ENCODE peak calls at places on chromosomes 1 and 21, in nine cellular contexts. Y, A, V, S, R, M, E, Z and Q are unnamed samples.

GRCh38 chr1:227848430-227848932 is 33.0 kb downstream of the PRSS38 start:
- DNase-seq in Y (no peak), A (no peak), V (no peak), S (peak; percentile 11), R (no peak), M (no peak), E (no peak), Z (no peak), Q (no peak)

GRCh38 chr1:232476538-232476950 is 153.4 kb downstream of the SIPA1L2 start:
- DNase-seq in Y (no peak), A (no peak), V (peak; percentile 41), S (no peak), R (no peak), M (no peak), E (no peak), Z (no peak), Q (no peak)

GRCh38 chr1:202164271-202165037 is 4.1 kb upstream of the PTPN7 start:
- DNase-seq in Y (no peak), A (no peak), V (no peak), S (no peak), R (no peak), M (no peak), E (no peak), Z (peak; percentile 71), Q (peak; percentile 59)

GRCh38 chr1:201258763-201259230 is 24.5 kb upstream of the PKP1 start:
- DNase-seq in Y (no peak), A (no peak), V (no peak), S (no peak), R (peak; percentile 52), M (no peak), E (peak; percentile 71), Z (no peak), Q (peak; percentile 7)

GRCh38 chr1:245926888-245927287 is 580.2 kb downstream of the SMYD3 start:
- DNase-seq in Y (no peak), A (no peak), V (no peak), S (no peak), R (no peak), M (no peak), E (no peak), Z (no peak), Q (no peak)

GRCh38 chr1:162144853-162145252 is 75.4 kb downstream of the NOS1AP start:
- DNase-seq in Y (peak; percentile 44), A (no peak), V (no peak), S (no peak), R (peak; percentile 89), M (no peak), E (no peak), Z (no peak), Q (no peak)

GRCh38 chr1:228081578-228082259 is 789 bp upstream of the ARF1 start:
- DNase-seq in Y (peak; percentile 42), A (no peak), V (no peak), S (no peak), R (peak; percentile 87), M (no peak), E (no peak), Z (no peak), Q (no peak)

GRCh38 chr1:183450086-183450485 is 22.2 kb upstream of the SMG7 start:
- DNase-seq in Y (no peak), A (no peak), V (no peak), S (no peak), R (no peak), M (no peak), E (no peak), Z (no peak), Q (no peak)

GRCh38 chr1:244350027-244350426 is 101.7 kb downstream of the ADSS2 start:
- DNase-seq in Y (no peak), A (no peak), V (no peak), S (no peak), R (no peak), M (no peak), E (no peak), Z (no peak), Q (no peak)

GRCh38 chr1:12001249-12001917 is 17.9 kb upstream of the MIIP start:
- DNase-seq in Y (peak; percentile 77), A (no peak), V (peak; percentile 56), S (peak; percentile 57), R (peak; percentile 90), M (peak; percentile 57), E (no peak), Z (no peak), Q (no peak)

GRCh38 chr1:170010443-170010842 is 64.1 kb downstream of the KIFAP3 start:
- DNase-seq in Y (peak; percentile 17), A (no peak), V (peak; percentile 55), S (no peak), R (peak; percentile 49), M (peak; percentile 33), E (no peak), Z (no peak), Q (no peak)

GRCh38 chr1:229354226-229354625 is 11.4 kb upstream of the CCSAP start:
- DNase-seq in Y (no peak), A (no peak), V (no peak), S (no peak), R (no peak), M (no peak), E (no peak), Z (no peak), Q (no peak)

GRCh38 chr1:67190410-67190809 is 24.2 kb downstream of the IL23R start:
- DNase-seq in Y (no peak), A (no peak), V (no peak), S (no peak), R (no peak), M (no peak), E (no peak), Z (no peak), Q (no peak)

GRCh38 chr1:197199923-197200467 is 53.5 kb upstream of the ASPM start:
- DNase-seq in Y (no peak), A (no peak), V (peak; percentile 31), S (no peak), R (no peak), M (no peak), E (no peak), Z (no peak), Q (no peak)

GRCh38 chr1:88773540-88774150 is 89.6 kb downstream of the PKN2 start:
- DNase-seq in Y (no peak), A (no peak), V (peak; percentile 72), S (no peak), R (no peak), M (no peak), E (no peak), Z (no peak), Q (no peak)

DNA sequence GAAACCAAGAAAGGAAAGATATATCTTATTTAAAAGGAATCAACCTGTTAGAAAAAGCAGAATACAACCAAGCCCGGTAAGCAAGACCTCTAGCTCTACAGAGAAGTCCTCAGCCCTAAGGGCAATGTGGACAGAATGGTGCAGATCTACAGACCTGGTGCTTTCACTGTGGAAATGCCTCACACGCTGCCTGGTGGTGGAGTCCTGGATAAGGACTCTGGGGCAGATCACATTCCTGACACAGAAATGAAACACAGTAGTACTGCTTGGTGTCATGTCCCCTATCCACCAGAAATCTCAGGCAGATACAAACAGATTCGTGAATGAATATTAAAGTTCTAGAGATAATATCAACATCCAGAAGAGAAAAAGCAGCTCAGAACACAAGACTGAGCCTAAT is 6.8 kb downstream of the CNN3 start:
- DNase-seq in Y (no peak), A (no peak), V (no peak), S (no peak), R (no peak), M (no peak), E (no peak), Z (no peak), Q (no peak)
- TF ChIP-seq CTCF in Y (no peak), A (no peak), V (no peak), S (no peak), R (no peak), M (no peak), E (no peak), Z (no peak), Q (no peak)

DNA sequence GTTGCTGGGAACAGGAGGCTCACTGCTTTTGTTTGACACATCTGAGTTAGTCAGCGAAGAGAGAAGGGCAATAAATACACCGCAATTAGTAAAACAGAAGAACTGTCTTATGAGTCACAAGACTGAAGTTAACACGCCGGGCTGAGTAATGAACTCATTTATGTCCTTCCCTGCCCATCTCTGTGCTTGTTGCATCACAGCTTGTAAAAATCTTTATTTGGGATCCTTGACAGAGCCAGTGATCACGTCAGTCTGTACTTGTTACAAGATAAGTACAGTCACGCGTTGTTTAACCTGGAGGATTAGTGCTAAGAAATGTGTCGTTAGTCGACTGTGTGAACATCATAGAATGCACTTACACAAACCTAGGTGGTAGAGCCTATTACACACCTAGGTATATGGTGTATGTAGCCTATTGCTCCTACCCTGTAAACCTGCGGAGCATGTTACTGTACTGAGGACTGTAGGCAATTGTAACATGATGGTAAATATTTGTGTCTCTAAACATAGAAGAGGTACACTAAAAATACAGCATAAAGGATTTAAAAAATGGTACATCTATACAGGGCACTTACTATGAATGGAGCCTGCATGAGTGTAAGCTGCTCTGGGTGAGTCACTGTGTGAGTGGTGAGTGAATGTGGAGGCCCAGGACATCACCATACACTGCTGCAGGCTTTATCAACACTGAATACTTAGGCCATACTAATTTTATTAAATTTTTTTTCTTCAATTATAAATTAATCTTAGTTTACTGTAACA is 272.2 kb downstream of the TNR start:
- DNase-seq in Y (no peak), A (no peak), V (no peak), S (no peak), R (no peak), M (no peak), E (no peak), Z (no peak), Q (no peak)
- TF ChIP-seq CTCF in Y (no peak), A (no peak), V (no peak), S (no peak), R (no peak), M (no peak), E (no peak), Z (no peak), Q (no peak)

GRCh38 chr21:31611445-31611844 is 48.0 kb upstream of the SOD1 start:
- DNase-seq in Y (no peak), A (no peak), V (no peak), S (no peak), R (no peak), M (no peak), E (no peak), Z (no peak), Q (no peak)

GRCh38 chr21:31606081-31606874 is 53.2 kb upstream of the SOD1 start:
- DNase-seq in Y (no peak), A (no peak), V (no peak), S (no peak), R (no peak), M (no peak), E (no peak), Z (no peak), Q (no peak)

GRCh38 chr21:31607791-31608190 is 51.7 kb upstream of the SOD1 start:
- DNase-seq in Y (no peak), A (no peak), V (no peak), S (no peak), R (no peak), M (no peak), E (no peak), Z (no peak), Q (no peak)

GRCh38 chr21:31612889-31613785 is 46.4 kb upstream of the SOD1 start:
- DNase-seq in Y (no peak), A (no peak), V (peak; percentile 15), S (no peak), R (no peak), M (no peak), E (no peak), Z (no peak), Q (no peak)

GRCh38 chr21:31609081-31609480 is 50.4 kb upstream of the SOD1 start:
- DNase-seq in Y (peak; percentile 60), A (no peak), V (no peak), S (no peak), R (no peak), M (no peak), E (no peak), Z (no peak), Q (no peak)
- TF ChIP-seq CTCF in Y (no peak), A (no peak), V (no peak), S (no peak), R (no peak), M (no peak), E (no peak), Z (no peak), Q (no peak)

GRCh38 chr1:22231995-22232690 is 89.2 kb upstream of the WNT4 start:
- DNase-seq in Y (no peak), A (no peak), V (no peak), S (no peak), R (no peak), M (no peak), E (no peak), Z (no peak), Q (no peak)
- TF ChIP-seq CTCF in Y (no peak), A (no peak), V (no peak), S (no peak), R (peak; percentile 51), M (no peak), E (no peak), Z (no peak), Q (no peak)